ENCODE peak calls at places on chromosomes 3 and 15, in five cellular contexts. U is epithelial cell of esophagus, D is H9, G is transverse colon, O is mucosa of descending colon. B is an unnamed sample.

GRCh38 chr15:89442155-89442554 is 54.2 kb downstream of the RHCG start:
- DNase-seq in U (no peak), D (no peak), G (no peak), O (no peak), B (no peak)

GRCh38 chr15:80159301-80159700 is 6.5 kb downstream of the FAH start:
- DNase-seq in U (no peak), D (no peak), G (no peak), O (no peak), B (no peak)

GRCh38 chr15:83284563-83285283 is at the start of gene BNC1:
- DNase-seq in U (peak), D (peak), G (no peak), O (no peak), B (peak)

GRCh38 chr3:53163459-53164387 is 2.7 kb downstream of the PRKCD start:
- DNase-seq in U (no peak), D (no peak), G (no peak), O (no peak), B (no peak)

GRCh38 chr3:114567774-114568173 is 273.9 kb downstream of the TIGIT start:
- DNase-seq in U (no peak), D (no peak), G (no peak), O (peak), B (no peak)

GRCh38 chr15:33500432-33500831 is 189.7 kb downstream of the RYR3 start:
- DNase-seq in U (no peak), D (no peak), G (no peak), O (no peak), B (no peak)

GRCh38 chr15:51793521-51793920 is 35.9 kb upstream of the TMOD3 start:
- DNase-seq in U (no peak), D (no peak), G (no peak), O (no peak), B (peak)

GRCh38 chr3:38397320-38397719 is 50.7 kb downstream of the XYLB start:
- DNase-seq in U (peak), D (peak), G (no peak), O (no peak), B (peak)

GRCh38 chr3:180804871-180805430 is 107.5 kb upstream of the FXR1 start:
- DNase-seq in U (peak), D (peak), G (no peak), O (no peak), B (peak)

GRCh38 chr3:45225465-45226205 is 452 bp downstream of the TMEM158 start:
- DNase-seq in U (peak), D (peak), G (no peak), O (peak), B (peak)

GRCh38 chr3:137150825-137151224 is 193.0 kb downstream of the IL20RB start:
- DNase-seq in U (no peak), D (no peak), G (no peak), O (no peak), B (no peak)

GRCh38 chr15:56428821-56429458 is 36.0 kb downstream of the MNS1 start:
- DNase-seq in U (peak), D (no peak), G (no peak), O (no peak), B (peak)

GRCh38 chr15:55398243-55398642 is 9.9 kb downstream of the CCPG1 start:
- DNase-seq in U (no peak), D (no peak), G (no peak), O (no peak), B (no peak)

GRCh38 chr15:65993762-65994161 is 124.5 kb downstream of the RAB11A start:
- DNase-seq in U (no peak), D (no peak), G (no peak), O (no peak), B (no peak)

GRCh38 chr3:124599779-124600693 is 130.2 kb upstream of the UMPS start:
- DNase-seq in U (peak), D (no peak), G (peak), O (no peak), B (peak)

GRCh38 chr3:168884353-168884903 is 779.1 kb downstream of the MECOM start:
- DNase-seq in U (peak), D (no peak), G (peak), O (no peak), B (peak)

GRCh38 chr3:188788621-188789081 is 383.1 kb upstream of the TPRG1 start:
- DNase-seq in U (peak), D (no peak), G (no peak), O (no peak), B (peak)

GRCh38 chr3:187551419-187551818 is 118.8 kb downstream of the SST start:
- DNase-seq in U (no peak), D (no peak), G (no peak), O (no peak), B (no peak)

GRCh38 chr3:124428372-124429128 is 301.7 kb upstream of the UMPS start:
- DNase-seq in U (no peak), D (no peak), G (no peak), O (no peak), B (peak)

DNA sequence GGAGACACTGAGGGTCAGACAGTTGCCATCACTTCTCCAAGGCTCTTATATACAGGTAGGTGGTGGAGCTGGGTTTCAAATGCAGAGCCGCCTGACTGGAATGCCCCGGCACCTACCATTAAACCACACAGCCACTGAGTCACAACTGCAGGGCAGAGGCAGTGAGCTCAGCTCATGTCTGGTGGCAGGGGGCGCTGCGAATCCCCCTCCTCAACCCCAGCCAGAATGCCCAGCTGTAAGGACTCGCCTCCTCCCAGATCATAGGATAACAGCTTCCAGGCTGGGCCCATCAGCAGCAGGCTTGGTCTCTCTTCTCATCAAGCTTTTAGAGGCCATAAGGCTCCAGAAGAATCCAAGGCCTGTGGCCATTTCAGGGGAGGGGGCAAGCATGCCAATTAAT is 26.4 kb downstream of the ADCY5 start:
- DNase-seq in U (no peak), D (peak), G (no peak), O (no peak), B (no peak)
- TF ChIP-seq CTCF in U (no peak), D (peak), G (no peak), O (no peak), B (no peak)

GRCh38 chr15:96353931-96354730 is 23.6 kb downstream of the NR2F2 start:
- DNase-seq in U (peak), D (peak), G (no peak), O (peak), B (peak)
- TF ChIP-seq CTCF in U (peak), D (peak), G (no peak), O (no peak), B (no peak)

GRCh38 chr3:74137790-74138189 is 476.7 kb downstream of the CNTN3 start:
- DNase-seq in U (no peak), D (no peak), G (no peak), O (no peak), B (no peak)

GRCh38 chr3:74145277-74145676 is 469.2 kb downstream of the CNTN3 start:
- DNase-seq in U (no peak), D (no peak), G (no peak), O (no peak), B (no peak)

GRCh38 chr3:74135808-74136207 is 478.7 kb downstream of the CNTN3 start:
- DNase-seq in U (no peak), D (no peak), G (no peak), O (no peak), B (no peak)

GRCh38 chr3:74139648-74140047 is 474.8 kb downstream of the CNTN3 start:
- DNase-seq in U (no peak), D (no peak), G (no peak), O (no peak), B (no peak)
- TF ChIP-seq CTCF in U (no peak), D (peak), G (no peak), O (no peak), B (no peak)

GRCh38 chr3:56260262-56260661 is 208.0 kb downstream of the ERC2 start:
- DNase-seq in U (no peak), D (peak), G (no peak), O (no peak), B (no peak)

GRCh38 chr3:56257826-56258225 is 210.4 kb downstream of the ERC2 start:
- DNase-seq in U (no peak), D (no peak), G (no peak), O (no peak), B (no peak)

GRCh38 chr3:56254261-56254660 is 214.0 kb downstream of the ERC2 start:
- DNase-seq in U (peak), D (no peak), G (no peak), O (no peak), B (no peak)

GRCh38 chr3:56251343-56251945 is 216.8 kb downstream of the ERC2 start:
- DNase-seq in U (peak), D (no peak), G (peak), O (no peak), B (peak)

DNA sequence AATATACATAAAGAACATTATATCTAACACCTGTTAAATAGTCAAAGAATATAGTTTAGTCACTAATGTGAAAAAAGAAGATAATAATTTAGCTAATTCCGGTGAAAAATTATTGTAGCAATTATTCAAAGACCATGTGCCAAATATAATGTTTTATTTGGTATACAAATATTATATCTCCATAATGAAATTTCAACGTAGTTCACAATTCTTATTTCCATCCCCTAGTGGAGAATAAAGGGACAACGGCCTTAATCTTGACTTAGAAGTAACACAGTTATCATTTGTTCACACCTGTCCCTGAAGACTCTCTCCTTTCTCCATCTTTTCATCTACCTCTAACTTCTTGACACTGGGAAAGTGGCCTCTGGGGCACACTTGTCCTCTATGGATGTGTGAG is 213.4 kb downstream of the ERC2 start:
- DNase-seq in U (peak), D (no peak), G (no peak), O (no peak), B (peak)
- TF ChIP-seq CTCF in U (peak), D (peak), G (peak), O (no peak), B (peak)

DNA sequence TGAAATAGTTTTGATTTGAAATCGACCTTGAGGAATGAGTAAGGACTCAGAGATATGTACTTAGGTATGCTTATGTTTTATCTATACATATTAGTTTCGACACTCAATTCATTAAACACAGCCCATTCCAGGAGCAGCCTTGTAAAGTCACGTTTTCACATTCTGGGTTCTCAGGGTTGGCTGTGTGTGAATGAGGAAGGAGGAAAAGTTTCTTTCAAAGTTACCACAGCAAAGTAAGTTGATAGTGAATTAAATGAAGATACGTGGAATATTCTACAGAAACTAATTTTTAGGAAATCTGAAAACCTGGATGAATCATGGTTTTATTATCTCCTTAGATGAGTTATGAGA is 133.5 kb downstream of the C3orf38 start:
- DNase-seq in U (no peak), D (no peak), G (no peak), O (no peak), B (no peak)
- TF ChIP-seq CTCF in U (no peak), D (no peak), G (no peak), O (no peak), B (no peak)